ENCODE peak calls at places on chromosomes 2 and 18, in ten cellular contexts. A, G, W, L, D, V, C, O, Z and J are unnamed samples.

GRCh38 chr2:108978709-108979111 is 10.3 kb downstream of the EDAR start:
- DNase-seq in A (peak; percentile 75), G (peak; percentile 28), W (no peak), L (no peak), D (no peak), V (no peak), C (no peak), O (no peak), Z (no peak), J (no peak)

GRCh38 chr2:108965540-108966299 is 23.3 kb downstream of the EDAR start:
- DNase-seq in A (no peak), G (no peak), W (no peak), L (no peak), D (no peak), V (no peak), C (no peak), O (no peak), Z (no peak), J (no peak)

GRCh38 chr2:108119492-108119891 is 120.3 kb upstream of the SULT1C3 start:
- DNase-seq in A (no peak), G (no peak), W (no peak), L (no peak), D (no peak), V (no peak), C (no peak), O (no peak), Z (no peak), J (no peak)

GRCh38 chr2:153416071-153416470 is 62.5 kb downstream of the RPRM start:
- DNase-seq in A (peak; percentile 11), G (no peak), W (no peak), L (no peak), D (no peak), V (no peak), C (no peak), O (no peak), Z (no peak), J (no peak)

GRCh38 chr2:85756195-85756594 is 2.4 kb downstream of the ATOH8 start:
- DNase-seq in A (no peak), G (no peak), W (no peak), L (no peak), D (no peak), V (no peak), C (no peak), O (no peak), Z (no peak), J (no peak)

GRCh38 chr2:127155901-127156300 is 48.9 kb upstream of the BIN1 start:
- DNase-seq in A (peak; percentile 59), G (no peak), W (no peak), L (peak; percentile 26), D (peak; percentile 86), V (no peak), C (peak; percentile 61), O (no peak), Z (peak; percentile 87), J (no peak)

GRCh38 chr2:148876190-148876588 is 1.2 kb downstream of the KIF5C start:
- DNase-seq in A (no peak), G (peak; percentile 88), W (no peak), L (no peak), D (no peak), V (no peak), C (no peak), O (no peak), Z (no peak), J (peak; percentile 18)

GRCh38 chr18:21664069-21664468 is 40.5 kb downstream of the ABHD3 start:
- DNase-seq in A (peak; percentile 38), G (no peak), W (no peak), L (no peak), D (no peak), V (no peak), C (no peak), O (no peak), Z (no peak), J (no peak)

GRCh38 chr2:42049411-42050349 is 1.9 kb downstream of the PKDCC start:
- DNase-seq in A (no peak), G (no peak), W (no peak), L (no peak), D (peak; percentile 56), V (no peak), C (peak; percentile 42), O (no peak), Z (no peak), J (no peak)

GRCh38 chr2:42032796-42033195 is 15.0 kb upstream of the PKDCC start:
- DNase-seq in A (no peak), G (no peak), W (no peak), L (no peak), D (no peak), V (no peak), C (no peak), O (no peak), Z (no peak), J (no peak)

GRCh38 chr18:50428531-50429206 is 53.8 kb downstream of the SKA1 start:
- DNase-seq in A (no peak), G (no peak), W (no peak), L (no peak), D (peak; percentile 16), V (no peak), C (no peak), O (no peak), Z (peak; percentile 48), J (no peak)

GRCh38 chr2:18167871-18168270 is 289.4 kb downstream of the KCNS3 start:
- DNase-seq in A (no peak), G (no peak), W (no peak), L (no peak), D (no peak), V (no peak), C (no peak), O (no peak), Z (no peak), J (no peak)

GRCh38 chr2:86039963-86040655 is 65.6 kb downstream of the POLR1A start:
- DNase-seq in A (no peak), G (no peak), W (no peak), L (no peak), D (no peak), V (no peak), C (no peak), O (no peak), Z (no peak), J (no peak)

GRCh38 chr2:27123302-27124150 is at the start of gene ABHD1:
- DNase-seq in A (no peak), G (peak; percentile 85), W (no peak), L (no peak), D (no peak), V (no peak), C (no peak), O (peak; percentile 65), Z (peak; percentile 17), J (peak; percentile 69)

GRCh38 chr2:62931536-62931935 is 119.1 kb upstream of the OTX1 start:
- DNase-seq in A (no peak), G (no peak), W (no peak), L (peak; percentile 54), D (no peak), V (no peak), C (peak; percentile 3), O (no peak), Z (no peak), J (no peak)

GRCh38 chr2:200703132-200703925 is 108.4 kb upstream of the BZW1 start:
- DNase-seq in A (peak; percentile 79), G (no peak), W (no peak), L (peak; percentile 80), D (peak; percentile 91), V (peak; percentile 68), C (peak; percentile 81), O (no peak), Z (peak; percentile 91), J (no peak)

GRCh38 chr2:120770176-120770575 is 34.5 kb downstream of the GLI2 start:
- DNase-seq in A (no peak), G (no peak), W (no peak), L (no peak), D (no peak), V (no peak), C (no peak), O (no peak), Z (no peak), J (no peak)

GRCh38 chr2:237636578-237636977 is 9.2 kb downstream of the LRRFIP1 start:
- DNase-seq in A (no peak), G (no peak), W (no peak), L (no peak), D (no peak), V (no peak), C (no peak), O (no peak), Z (no peak), J (no peak)

GRCh38 chr2:142178604-142179003 is 47.8 kb upstream of the LRP1B start:
- DNase-seq in A (no peak), G (no peak), W (no peak), L (no peak), D (no peak), V (no peak), C (no peak), O (no peak), Z (no peak), J (no peak)

GRCh38 chr2:239152916-239153305 is 247.9 kb downstream of the HDAC4 start:
- DNase-seq in A (no peak), G (no peak), W (no peak), L (no peak), D (no peak), V (no peak), C (no peak), O (no peak), Z (no peak), J (no peak)

GRCh38 chr18:25827961-25828561 is 262.4 kb downstream of the SS18 start:
- DNase-seq in A (no peak), G (peak; percentile 60), W (no peak), L (peak; percentile 45), D (peak; percentile 51), V (no peak), C (peak; percentile 33), O (no peak), Z (peak; percentile 25), J (no peak)

GRCh38 chr18:59612461-59612860 is 84.8 kb downstream of the CCBE1 start:
- DNase-seq in A (no peak), G (no peak), W (no peak), L (peak; percentile 24), D (peak; percentile 100), V (no peak), C (peak; percentile 59), O (no peak), Z (peak; percentile 81), J (no peak)

GRCh38 chr2:45533771-45534170 is 77.3 kb downstream of the SRBD1 start:
- DNase-seq in A (no peak), G (no peak), W (no peak), L (peak; percentile 78), D (peak; percentile 35), V (no peak), C (peak; percentile 44), O (no peak), Z (no peak), J (no peak)